ENCODE peak calls at places on chromosomes 5 and 9, in six cellular contexts. Q, E, J, W, D and Y are unnamed samples.
A peak's percentile ranks its signal among the peaks of the same experiment; 100 is the strongest.

GRCh38 chr5:177966009-177966838 is 29.8 kb downstream of the PROP1 start:
- DNase-seq in E (no peak), D (no peak), Q (no peak), W (no peak), J (no peak), Y (no peak)

GRCh38 chr5:141384471-141385267 is 2.1 kb downstream of the PCDHGA7 start:
- DNase-seq in D (no peak), E (no peak), W (no peak), J (no peak), Q (no peak), Y (no peak)

GRCh38 chr5:61051267-61051666 is 106.3 kb downstream of the NDUFAF2 start:
- DNase-seq in J (no peak), W (no peak), Q (peak; percentile 16), E (peak; percentile 72), D (no peak), Y (peak; percentile 45)

GRCh38 chr9:95349109-95350038 is 31.9 kb upstream of the FANCC start:
- DNase-seq in Q (no peak), D (no peak), W (no peak), J (no peak), E (peak; percentile 11), Y (peak; percentile 10)

GRCh38 chr5:96196890-96197289 is 235.2 kb upstream of the ELL2 start:
- DNase-seq in W (no peak), D (no peak), Q (no peak), E (no peak), J (no peak), Y (no peak)

GRCh38 chr5:93311825-93312224 is 269.2 kb downstream of the NR2F1-AS1 start:
- DNase-seq in W (no peak), Q (no peak), J (no peak), D (no peak), E (peak; percentile 52), Y (peak; percentile 88)

GRCh38 chr9:134385873-134386370 is 59.7 kb downstream of the RXRA start:
- DNase-seq in W (no peak), Q (no peak), D (no peak), J (no peak), E (no peak), Y (no peak)

GRCh38 chr9:135078361-135078821 is 9.1 kb upstream of the OLFM1 start:
- DNase-seq in D (no peak), J (peak; percentile 45), E (no peak), Q (no peak), W (no peak), Y (no peak)

GRCh38 chr9:137382444-137382727 is 40.6 kb downstream of the EXD3 start:
- DNase-seq in Q (no peak), J (no peak), D (no peak), E (no peak), W (peak; percentile 16), Y (no peak)

GRCh38 chr9:129182122-129182521 is 4.1 kb upstream of the IER5L start:
- DNase-seq in Q (no peak), W (no peak), D (no peak), E (no peak), J (no peak), Y (no peak)

GRCh38 chr5:180811623-180812119 is 9.1 kb upstream of the MGAT1 start:
- DNase-seq in Q (no peak), D (no peak), W (peak; percentile 16), E (no peak), J (peak; percentile 66), Y (no peak)

GRCh38 chr5:74639538-74640449 is 734 bp downstream of the ENC1 start:
- DNase-seq in D (no peak), W (no peak), E (no peak), J (peak; percentile 72), Q (no peak), Y (peak; percentile 61)

GRCh38 chr5:39068099-39068498 is 6.1 kb downstream of the RICTOR start:
- DNase-seq in W (no peak), E (no peak), Q (no peak), D (no peak), J (no peak), Y (no peak)

GRCh38 chr5:111113678-111114077 is 21.5 kb downstream of the WDR36 start:
- DNase-seq in W (no peak), D (no peak), J (no peak), E (no peak), Q (no peak), Y (no peak)

GRCh38 chr5:59831341-59831989 is 62.1 kb downstream of the PDE4D start:
- DNase-seq in D (no peak), W (no peak), Q (no peak), J (no peak), E (peak; percentile 55), Y (no peak)

GRCh38 chr5:84550222-84550621 is 165.5 kb upstream of the EDIL3 start:
- DNase-seq in J (no peak), W (no peak), D (no peak), E (no peak), Q (no peak), Y (no peak)

GRCh38 chr5:125719681-125720676 is 703.2 kb upstream of the GRAMD2B start:
- DNase-seq in E (peak; percentile 49), Q (no peak), J (no peak), W (no peak), D (no peak), Y (no peak)

GRCh38 chr5:71586052-71586940 is 844 bp upstream of the MCCC2 start:
- DNase-seq in W (peak; percentile 18), J (no peak), Q (no peak), D (no peak), E (peak; percentile 33), Y (peak; percentile 49)

GRCh38 chr5:13348568-13348967 is 595.9 kb downstream of the DNAH5 start:
- DNase-seq in D (no peak), J (no peak), Q (no peak), E (peak; percentile 13), W (no peak), Y (no peak)

GRCh38 chr5:138654281-138654867 is 79.2 kb upstream of the HSPA9 start:
- DNase-seq in Q (peak; percentile 13), E (peak; percentile 81), D (no peak), W (no peak), J (no peak), Y (peak; percentile 42)

GRCh38 chr9:115121140-115121710 is 3.3 kb upstream of the TNC start:
- DNase-seq in J (no peak), Q (no peak), D (no peak), W (no peak), E (peak; percentile 95), Y (no peak)

GRCh38 chr9:89806371-89807100 is 201.7 kb downstream of the GADD45G start:
- DNase-seq in E (peak; percentile 86), D (no peak), Q (no peak), J (no peak), W (no peak), Y (no peak)

GRCh38 chr5:114361724-114362196 is at the start of gene KCNN2:
- DNase-seq in E (peak; percentile 57), Q (peak; percentile 53), D (peak; percentile 9), J (peak; percentile 90), W (peak; percentile 90), Y (peak; percentile 65)

GRCh38 chr5:173829826-173830225 is 58.3 kb upstream of the CPEB4 start:
- DNase-seq in Q (no peak), E (peak; percentile 59), J (no peak), W (no peak), D (no peak), Y (no peak)

GRCh38 chr9:99018653-99019052 is 74.9 kb downstream of the COL15A1 start:
- DNase-seq in E (no peak), J (no peak), Q (no peak), W (no peak), D (no peak), Y (no peak)

GRCh38 chr9:120851386-120851922 is 8.7 kb upstream of the PSMD5 start:
- DNase-seq in E (no peak), J (no peak), Q (no peak), D (no peak), W (no peak), Y (no peak)

DNA sequence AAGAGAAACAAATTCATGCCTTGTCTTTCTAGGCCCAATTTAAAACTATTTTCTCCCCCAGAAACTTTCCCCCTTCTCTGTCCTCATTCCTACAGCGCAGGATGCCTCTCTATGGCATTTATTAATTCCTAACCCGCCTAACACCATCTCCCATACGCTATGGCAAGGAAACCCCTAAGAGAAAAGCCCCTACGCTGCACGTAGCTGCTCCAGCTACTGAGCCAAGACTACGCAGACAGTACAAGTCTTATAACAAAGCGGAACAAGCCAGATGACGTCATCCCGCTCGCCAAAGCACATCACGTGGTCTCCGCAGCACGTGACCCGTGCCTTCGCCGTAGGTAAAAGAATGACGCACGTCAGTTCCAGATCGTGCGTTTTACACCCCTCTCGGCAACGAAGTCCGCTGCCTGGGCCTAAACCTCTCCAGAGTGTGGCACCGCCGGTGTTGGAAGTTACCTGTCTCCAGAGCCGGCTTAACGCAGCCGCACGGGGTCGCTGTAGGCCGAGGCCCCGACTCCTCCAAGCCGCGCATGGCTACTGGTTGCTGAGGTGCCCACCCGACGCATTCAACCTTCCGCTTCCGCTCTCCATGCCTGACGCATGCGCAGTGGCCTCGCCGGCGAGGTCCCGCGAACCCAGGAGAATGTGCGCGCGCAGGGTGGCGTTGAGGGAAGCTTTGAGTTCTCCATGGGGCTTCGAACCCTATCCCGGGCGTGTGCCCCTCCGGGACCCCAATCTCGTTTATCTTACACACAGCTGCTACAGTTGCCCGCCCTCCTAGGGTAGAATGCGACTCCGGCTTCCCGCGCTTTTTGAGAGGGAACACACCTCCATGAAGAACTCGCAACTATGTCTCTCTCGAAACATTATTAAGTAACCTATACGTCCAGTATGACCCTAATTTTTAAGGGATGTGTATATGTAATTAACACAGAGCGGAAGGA is at the start of gene TRMO:
- DNase-seq in D (peak; percentile 99), E (peak; percentile 99), W (peak; percentile 97), J (peak; percentile 99), Q (peak; percentile 98), Y (peak; percentile 95)
- TF ChIP-seq CTCF in D (peak; percentile 55), E (peak; percentile 62), W (peak; percentile 54), J (no peak), Q (peak; percentile 75), Y (peak; percentile 67)

GRCh38 chr5:109610581-109610980 is 79.1 kb upstream of the MAN2A1 start:
- DNase-seq in J (no peak), D (no peak), W (no peak), Q (no peak), E (no peak), Y (no peak)

GRCh38 chr5:109614316-109614715 is 75.4 kb upstream of the MAN2A1 start:
- DNase-seq in E (no peak), J (no peak), W (no peak), D (no peak), Q (no peak), Y (no peak)

GRCh38 chr5:109612278-109612905 is 77.3 kb upstream of the MAN2A1 start:
- DNase-seq in E (no peak), Q (no peak), D (no peak), W (no peak), J (no peak), Y (no peak)

GRCh38 chr5:109611061-109611460 is 78.7 kb upstream of the MAN2A1 start:
- DNase-seq in E (no peak), W (no peak), J (no peak), Q (no peak), D (no peak), Y (no peak)

GRCh38 chr5:109611505-109611904 is 78.2 kb upstream of the MAN2A1 start:
- DNase-seq in Q (no peak), E (no peak), W (no peak), D (no peak), J (no peak), Y (no peak)
- H3K27ac ChIP-seq in Q (no peak overlapping the region), E (no peak overlapping the region), W (no peak overlapping the region), D (no peak overlapping the region), J (no peak overlapping the region), Y (no peak overlapping the region)

GRCh38 chr5:131322926-131323325 is 59.1 kb downstream of the CDC42SE2 start:
- DNase-seq in W (no peak), E (no peak), J (no peak), D (no peak), Q (no peak), Y (no peak)
- H3K4me3 ChIP-seq in W (no peak overlapping the region), E (no peak overlapping the region), J (no peak overlapping the region), D (no peak overlapping the region), Q (no peak overlapping the region), Y (no peak overlapping the region)

GRCh38 chr9:126516936-126517750 is 96.6 kb upstream of the LMX1B start:
- DNase-seq in D (peak; percentile 49), W (peak; percentile 48), Q (peak; percentile 58), E (peak; percentile 81), J (no peak), Y (peak; percentile 48)
- TF ChIP-seq CTCF in D (no peak), W (no peak), Q (no peak), E (no peak), J (no peak), Y (no peak)